ENCODE peak calls at places on chromosome 13, in four cellular contexts. X, Z, A and E are unnamed samples.

GRCh38 chr13:45690636-45691035 is 11.5 kb upstream of the CBY2 start:
- DNase-seq in X (no peak), A (no peak), Z (no peak), E (no peak)

GRCh38 chr13:40503966-40504591 is 162.4 kb downstream of the FOXO1 start:
- DNase-seq in Z (peak; percentile 90), X (peak; percentile 83), A (no peak), E (no peak)

GRCh38 chr13:79336971-79337370 is 69.1 kb downstream of the RBM26 start:
- DNase-seq in Z (no peak), X (no peak), A (no peak), E (no peak)

GRCh38 chr13:99335087-99335486 is 27.9 kb upstream of the GPR183 start:
- DNase-seq in A (no peak), Z (no peak), X (no peak), E (no peak)

GRCh38 chr13:114124921-114125320 is 7.5 kb downstream of the RASA3 start:
- DNase-seq in A (no peak), X (no peak), Z (no peak), E (no peak)

GRCh38 chr13:25423831-25424230 is 52.1 kb downstream of the ATP8A2 start:
- DNase-seq in X (no peak), A (no peak), Z (no peak), E (no peak)

GRCh38 chr13:46154136-46154854 is 27.7 kb downstream of the LCP1 start:
- DNase-seq in A (no peak), X (no peak), Z (no peak), E (no peak)

GRCh38 chr13:108214511-108215383 is 589 bp downstream of the LIG4 start:
- DNase-seq in A (no peak), Z (no peak), X (no peak), E (no peak)

GRCh38 chr13:109622006-109622405 is 164.4 kb downstream of the IRS2 start:
- DNase-seq in X (no peak), A (no peak), Z (no peak), E (no peak)